ENCODE peak calls at places on chromosome 3, in four cellular contexts. A is IMR-90, K is A549, E is GM12878. W is an unnamed sample.

GRCh38 chr3:160253298-160253697 is 28.1 kb downstream of the C3orf80 start:
- DNase-seq in E (no peak), K (no peak), A (no peak), W (no peak)

GRCh38 chr3:161163297-161163696 is 57.8 kb upstream of the NMD3 start:
- DNase-seq in A (peak), K (no peak), E (no peak), W (no peak)

GRCh38 chr3:43024183-43024865 is 45.2 kb downstream of the GASK1A start:
- DNase-seq in A (no peak), E (no peak), K (no peak), W (no peak)

GRCh38 chr3:165279471-165279870 is 83.3 kb upstream of the SLITRK3 start:
- DNase-seq in K (no peak), E (no peak), A (no peak), W (no peak)

GRCh38 chr3:147816770-147817169 is 407.6 kb downstream of the ZIC1 start:
- DNase-seq in E (no peak), A (no peak), K (no peak), W (no peak)

GRCh38 chr3:335250-335649 is 138.7 kb downstream of the CHL1 start:
- DNase-seq in K (no peak), A (no peak), E (no peak), W (no peak)

GRCh38 chr3:63960048-63960711 is 48.0 kb upstream of the SCAANT1 start:
- DNase-seq in E (no peak), A (peak), K (peak), W (peak)

GRCh38 chr3:163555918-163556317 is 1522.4 kb downstream of the SI start:
- DNase-seq in A (no peak), E (no peak), K (no peak), W (no peak)

GRCh38 chr3:27557411-27557810 is 73.2 kb upstream of the SLC4A7 start:
- DNase-seq in E (no peak), A (no peak), K (no peak), W (no peak)

GRCh38 chr3:58188173-58188564 is 22.6 kb downstream of the DNASE1L3 start:
- DNase-seq in K (no peak), A (no peak), E (no peak), W (no peak)

GRCh38 chr3:13891492-13892073 is 11.7 kb upstream of the WNT7A start:
- DNase-seq in E (no peak), K (no peak), A (no peak), W (peak)

GRCh38 chr3:12400795-12401194 is 83.5 kb upstream of the TSEN2 start:
- DNase-seq in E (no peak), K (no peak), A (peak), W (no peak)

GRCh38 chr3:179181021-179181472 is 32.9 kb downstream of the PIK3CA start:
- DNase-seq in E (no peak), A (peak), K (no peak), W (no peak)

GRCh38 chr3:48238506-48239085 is 2.3 kb upstream of the ZNF589 start:
- DNase-seq in K (no peak), E (no peak), A (no peak), W (no peak)

GRCh38 chr3:104102386-104102785 is 1264.3 kb upstream of the ALCAM start:
- DNase-seq in K (peak), E (peak), A (peak), W (no peak)

GRCh38 chr3:110384601-110385000 is 687.0 kb upstream of the NECTIN3 start:
- DNase-seq in E (no peak), A (peak), K (no peak), W (no peak)

GRCh38 chr3:46460051-46460450 is 4.7 kb downstream of the LTF start:
- DNase-seq in K (no peak), A (no peak), E (no peak), W (no peak)

DNA sequence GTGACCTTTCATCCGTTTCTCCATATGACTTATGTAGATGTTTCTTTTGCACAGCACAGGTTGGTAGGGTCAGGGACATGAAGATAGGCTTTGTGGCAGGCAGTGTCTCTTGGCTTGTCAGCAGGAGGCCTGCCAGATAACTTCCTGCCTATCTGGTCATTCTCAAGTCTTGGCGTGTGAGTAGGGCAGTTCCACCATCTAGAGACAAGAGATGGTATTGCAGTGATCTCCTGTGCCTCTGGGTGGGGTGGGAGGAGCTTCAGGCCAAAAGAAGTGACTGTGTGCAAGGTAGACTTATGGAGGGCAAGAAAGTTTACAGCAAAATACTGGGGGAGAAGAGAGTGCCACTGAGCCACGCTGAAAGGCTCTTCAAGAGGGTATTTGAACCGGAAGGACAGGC is 11.0 kb downstream of the TEX264 start:
- DNase-seq in K (peak), E (peak), A (peak), W (peak)
- TF ChIP-seq ELK1 in K (no peak), E (no peak), A (no peak), W (no peak)

DNA sequence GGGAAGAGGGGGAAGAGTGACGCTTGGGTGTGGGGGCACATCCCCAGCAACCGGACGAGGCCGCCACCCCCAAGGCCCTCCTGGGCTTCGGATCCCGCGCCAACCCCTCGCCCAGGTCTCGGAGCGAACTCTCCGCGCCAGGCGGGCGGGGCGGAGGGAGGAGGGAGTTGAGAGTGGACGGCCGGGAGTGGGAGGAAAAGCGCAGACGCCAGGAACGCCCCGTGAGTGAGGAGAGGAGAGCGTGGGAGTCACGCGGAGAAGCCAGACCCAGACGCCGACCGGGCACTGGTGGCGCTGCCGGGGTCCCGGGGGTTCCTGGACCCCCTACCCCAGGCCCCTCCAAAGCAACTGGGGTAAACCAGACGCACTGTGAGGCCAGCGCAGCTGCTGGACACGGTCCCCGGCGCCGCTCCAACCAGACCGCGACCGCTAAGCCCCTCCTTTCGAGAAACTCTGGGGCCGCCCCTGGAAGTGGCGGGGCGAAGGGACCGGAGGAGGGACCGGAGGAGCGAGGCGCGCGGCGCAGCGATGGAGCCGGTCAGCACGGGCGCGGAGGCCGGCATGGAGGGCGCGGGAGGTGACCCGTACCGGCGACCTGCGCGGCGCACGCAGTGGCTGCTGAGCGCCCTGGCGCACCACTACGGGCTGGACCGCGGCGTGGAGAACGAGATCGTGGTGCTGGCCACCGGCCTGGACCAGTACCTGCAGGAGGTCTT is at the start of gene EFCC1:
- DNase-seq in A (no peak), E (no peak), K (no peak), W (peak)
- TF ChIP-seq ELK1 in A (no peak), E (no peak), K (no peak), W (no peak)

DNA sequence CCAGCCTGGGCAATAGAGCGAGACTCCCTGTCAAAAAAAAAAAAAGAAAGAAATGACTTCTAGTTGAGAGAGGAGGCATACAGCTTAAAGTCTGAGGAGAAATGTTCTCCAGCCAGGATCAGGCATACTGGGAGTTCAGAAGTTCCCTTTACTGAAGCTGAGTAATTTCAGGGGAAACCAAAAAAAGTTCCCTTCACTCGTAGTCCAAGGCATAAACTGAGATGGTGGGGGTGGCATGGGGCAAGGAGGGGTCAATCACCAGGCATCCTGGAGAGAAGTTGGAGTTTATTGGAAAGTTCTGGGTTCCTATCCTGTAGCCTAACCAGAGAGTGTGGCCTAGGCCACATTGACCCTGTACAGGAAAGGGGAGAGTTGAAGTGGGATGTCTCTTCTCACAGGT is 5.9 kb downstream of the GPX1 start:
- DNase-seq in A (no peak), K (no peak), E (no peak), W (no peak)
- TF ChIP-seq ELK1 in A (no peak), K (no peak), E (no peak), W (no peak)

GRCh38 chr3:41630017-41630416 is 331.9 kb downstream of the ULK4 start:
- DNase-seq in E (no peak), A (no peak), K (no peak), W (no peak)
- TF ChIP-seq ELK1 in E (no peak), A (no peak), K (no peak), W (no peak)

DNA sequence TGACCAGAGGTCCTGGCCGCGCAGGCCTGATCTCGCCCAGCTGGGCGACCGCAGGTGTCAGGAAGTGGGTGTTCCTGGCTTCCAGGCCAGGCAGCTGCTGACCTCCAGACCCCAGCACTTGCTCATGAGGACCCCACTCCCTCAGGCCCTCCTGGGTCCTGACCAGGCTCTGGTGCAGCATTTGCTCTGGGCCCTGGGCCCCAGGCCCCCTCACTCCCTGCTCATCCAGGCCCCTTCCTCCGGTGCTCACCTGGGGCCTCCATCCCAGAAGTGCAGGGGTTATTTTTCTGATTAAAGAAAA is 7.7 kb upstream of the ROPN1B start:
- DNase-seq in E (no peak), K (no peak), A (no peak), W (no peak)
- TF ChIP-seq ELK1 in E (no peak), K (no peak), A (no peak), W (no peak)

DNA sequence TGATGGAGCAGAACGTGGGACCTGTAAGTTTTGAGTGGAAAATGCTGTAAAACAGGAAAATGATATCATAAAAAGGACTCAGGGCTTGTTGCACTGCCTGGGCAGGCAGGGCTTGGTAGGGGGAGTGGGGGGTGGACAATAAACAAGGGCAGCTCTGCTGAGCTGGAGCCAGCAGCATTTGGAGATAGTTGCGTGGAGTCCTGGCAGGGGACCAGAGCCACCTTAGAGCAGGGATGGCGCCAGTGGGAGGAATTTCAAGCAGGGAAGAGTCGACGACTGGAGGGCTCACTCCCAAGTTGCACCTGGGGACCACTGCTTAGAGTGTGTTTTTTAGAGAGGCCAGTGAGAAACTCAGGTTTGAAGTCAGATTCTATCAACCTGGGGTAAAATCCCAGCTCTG is 22.7 kb upstream of the FRMD4B start:
- DNase-seq in K (no peak), A (no peak), E (no peak), W (no peak)
- TF ChIP-seq ELK1 in K (no peak), A (no peak), E (no peak), W (no peak)

GRCh38 chr3:136463170-136463569 is 213.0 kb downstream of the PCCB start:
- DNase-seq in A (no peak), E (no peak), K (no peak), W (no peak)
- TF ChIP-seq ELK1 in A (no peak), E (no peak), K (no peak), W (no peak)

GRCh38 chr3:196202516-196202970 is 8.7 kb downstream of the ZDHHC19 start:
- DNase-seq in E (no peak), K (no peak), A (peak), W (no peak)
- TF ChIP-seq ELK1 in E (no peak), K (no peak), A (no peak), W (no peak)

W was measured in K562.